ENCODE peak calls at places on chromosomes 4 and X, in nine cellular contexts. A is kidney, M is adrenal gland, Y is A549, F is aorta, D is colonic mucosa, K is fibroblast of lung, T is mammary epithelial cell, B is SJSA1. V is an unnamed sample. For H3K9me3, the result is how much of the 10 kb centered on the place peaks cover.

GRCh38 chrX:154714925-154715324 is 36.0 kb downstream of the GAB3 start:
- DNase-seq in T (no peak), K (no peak), D (peak), B (no peak), Y (peak), F (no peak), M (peak), A (no peak), V (no peak)

GRCh38 chr4:176001171-176002006 is 64.3 kb upstream of the WDR17 start:
- DNase-seq in K (peak), A (peak), M (peak), Y (peak), T (no peak), B (no peak), D (peak), F (no peak), V (peak)

GRCh38 chr4:122744229-122744628 is 11.7 kb downstream of the BBS12 start:
- DNase-seq in K (no peak), D (no peak), B (no peak), T (no peak), M (no peak), Y (peak), F (peak), A (no peak), V (no peak)

GRCh38 chr4:68385267-68385666 is 35.4 kb upstream of the YTHDC1 start:
- DNase-seq in K (no peak), A (no peak), F (no peak), B (no peak), Y (no peak), D (no peak), M (no peak), T (no peak), V (no peak)

GRCh38 chrX:38570396-38570795 is 9.1 kb downstream of the TSPAN7 start:
- DNase-seq in M (no peak), Y (peak), D (no peak), K (no peak), F (no peak), A (no peak), T (peak), B (no peak), V (no peak)

GRCh38 chr4:100547541-100548208 is 29.9 kb upstream of the EMCN start:
- DNase-seq in Y (no peak), T (no peak), D (no peak), F (no peak), A (no peak), K (no peak), M (no peak), B (no peak), V (no peak)

GRCh38 chrX:7927259-7928167 is at the start of gene PNPLA4:
- DNase-seq in T (peak), F (peak), A (peak), M (peak), D (peak), B (no peak), K (peak), Y (peak), V (peak)

GRCh38 chr4:19686456-19686855 is 565.2 kb upstream of the SLIT2 start:
- DNase-seq in B (no peak), K (no peak), Y (no peak), M (no peak), A (no peak), D (no peak), F (no peak), T (no peak), V (no peak)

GRCh38 chr4:18593297-18594002 is 571.9 kb upstream of the LCORL start:
- DNase-seq in D (peak), B (peak), F (no peak), K (peak), T (peak), Y (peak), A (no peak), M (peak), V (no peak)

GRCh38 chrX:3443186-3443585 is 96.7 kb upstream of the MXRA5 start:
- DNase-seq in Y (no peak), B (no peak), D (no peak), M (no peak), F (no peak), K (no peak), A (no peak), T (no peak), V (no peak)

GRCh38 chr4:38670939-38671593 is 7.1 kb downstream of the KLF3 start:
- DNase-seq in B (no peak), K (no peak), A (no peak), T (no peak), M (no peak), D (peak), Y (no peak), F (no peak), V (no peak)

GRCh38 chr4:96099031-96099430 is 259.1 kb downstream of the PDHA2 start:
- DNase-seq in T (no peak), Y (no peak), K (peak), F (no peak), B (no peak), D (no peak), A (no peak), M (no peak), V (no peak)

GRCh38 chrX:151722241-151722846 is 6.5 kb downstream of the FATE1 start:
- DNase-seq in D (peak), Y (peak), K (peak), T (no peak), B (no peak), M (no peak), A (peak), F (no peak), V (peak)

GRCh38 chr4:118215826-118216225 is 137.0 kb downstream of the PRSS12 start:
- DNase-seq in K (no peak), F (no peak), Y (no peak), T (no peak), B (no peak), M (no peak), A (no peak), D (no peak), V (no peak)

GRCh38 chrX:69133561-69134542 is 31.4 kb downstream of the PJA1 start:
- DNase-seq in Y (peak), M (peak), A (peak), F (no peak), D (peak), K (peak), T (peak), B (peak), V (no peak)

GRCh38 chr4:51909236-51909703 is 66.3 kb downstream of the DCUN1D4 start:
- DNase-seq in F (no peak), K (no peak), D (peak), M (no peak), T (no peak), B (no peak), Y (peak), A (no peak), V (no peak)

GRCh38 chr4:181443003-181443402 is 800.2 kb upstream of the TENM3 start:
- DNase-seq in K (no peak), T (no peak), B (no peak), A (no peak), D (no peak), F (no peak), Y (no peak), M (no peak), V (no peak)

GRCh38 chr4:83197555-83198235 is 83.2 kb upstream of the PLAC8 start:
- DNase-seq in F (peak), D (peak), Y (no peak), K (no peak), T (no peak), B (no peak), M (no peak), A (no peak), V (peak)

GRCh38 chrX:138982350-138982749 is 270.8 kb upstream of the FGF13 start:
- DNase-seq in M (no peak), D (no peak), K (no peak), T (no peak), B (no peak), A (no peak), Y (no peak), F (no peak), V (no peak)

GRCh38 chr4:1589098-1589497 is 95.0 kb downstream of the FAM53A start:
- DNase-seq in F (no peak), T (no peak), D (no peak), K (no peak), B (no peak), M (no peak), A (no peak), Y (no peak), V (no peak)
- H3K9me3 ChIP-seq in F (under half), T (under half), D (under half), K (under half), B (under half), M (under half), A (under half), Y (under half), V (under half)

GRCh38 chr4:137540356-137540755 is 8.1 kb upstream of the PCDH18 start:
- DNase-seq in D (no peak), F (no peak), K (no peak), A (no peak), T (no peak), B (no peak), M (no peak), Y (no peak), V (no peak)

GRCh38 chr4:137543650-137544049 is 11.4 kb upstream of the PCDH18 start:
- DNase-seq in B (no peak), D (no peak), M (no peak), K (no peak), Y (no peak), A (no peak), T (no peak), F (no peak), V (no peak)

GRCh38 chr4:137541866-137542648 is 9.8 kb upstream of the PCDH18 start:
- DNase-seq in K (peak), A (no peak), F (no peak), T (no peak), D (no peak), M (no peak), Y (no peak), B (no peak), V (no peak)

GRCh38 chr4:137543198-137543597 is 10.9 kb upstream of the PCDH18 start:
- DNase-seq in D (no peak), Y (no peak), A (no peak), K (no peak), M (no peak), F (no peak), B (no peak), T (no peak), V (no peak)

DNA sequence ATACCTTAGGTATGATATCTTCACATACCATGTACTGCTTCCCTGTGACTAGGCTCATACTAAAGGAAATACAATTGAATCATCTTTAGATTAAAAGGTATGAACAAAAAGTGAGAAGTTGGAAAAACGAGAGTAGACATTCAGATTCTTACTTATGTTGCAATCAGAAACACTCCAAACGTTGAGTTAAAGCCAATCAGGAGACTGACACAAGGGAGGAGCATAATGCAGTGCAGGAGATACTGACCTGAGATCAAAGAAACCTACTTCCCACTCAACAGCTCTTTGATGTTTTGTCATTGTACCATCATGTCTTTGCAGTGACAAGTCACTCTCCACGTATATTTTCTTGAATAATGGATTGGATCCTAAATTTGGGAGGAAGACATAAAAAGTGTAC is 8.9 kb upstream of the PCDH18 start:
- DNase-seq in Y (no peak), A (no peak), B (no peak), M (no peak), K (peak), T (no peak), F (no peak), D (no peak), V (no peak)
- H3K4me3 ChIP-seq in Y (no peak), A (no peak), B (no peak), M (peak), K (peak), T (no peak), F (no peak), D (no peak), V (no peak)

DNA sequence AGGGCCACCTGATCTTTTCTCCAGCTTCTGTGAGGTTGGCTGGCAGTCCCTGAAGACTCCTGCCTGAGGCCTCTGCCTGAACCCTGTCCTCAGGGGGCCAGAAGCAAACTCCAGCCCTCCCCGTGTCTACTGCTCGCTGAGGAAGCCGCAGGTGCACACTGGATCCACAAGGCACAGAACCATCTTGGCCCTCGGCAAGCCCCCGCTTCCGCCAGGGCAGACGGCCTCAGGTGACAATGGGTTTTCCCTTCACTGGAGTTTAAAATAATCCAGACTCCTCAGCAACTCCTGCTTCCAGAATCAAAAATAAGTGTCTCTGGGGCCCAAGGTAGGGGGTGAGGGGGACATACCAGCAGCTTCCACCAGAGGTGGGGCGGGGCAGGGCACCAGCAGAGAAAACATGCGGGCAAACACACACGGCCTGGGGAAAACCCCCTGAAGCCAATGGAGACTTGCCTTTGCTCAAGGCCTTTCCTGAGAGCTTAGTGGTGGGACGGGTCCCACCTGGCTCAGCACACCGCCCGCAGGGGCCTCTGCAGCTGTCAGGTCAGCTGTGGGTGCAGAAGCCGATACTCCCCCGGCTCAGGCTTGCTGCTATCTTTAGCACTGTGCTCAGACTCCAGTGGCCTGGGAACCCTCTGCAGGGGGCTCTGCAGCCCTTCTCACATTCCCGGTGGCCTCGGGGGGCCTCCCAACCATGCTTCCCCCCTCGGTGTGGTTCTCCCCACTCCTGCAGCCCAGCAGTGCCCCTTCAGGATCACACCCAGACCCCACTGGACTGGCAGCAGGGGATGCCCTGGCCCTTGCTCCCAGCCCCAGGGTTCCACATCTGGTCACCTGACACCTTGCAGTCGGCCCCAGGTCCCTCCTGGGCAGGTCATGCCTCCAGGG is 1.9 kb downstream of the MYL5 start:
- DNase-seq in M (no peak), F (peak), K (no peak), D (no peak), Y (no peak), T (no peak), A (peak), B (no peak), V (no peak)
- H3K27ac ChIP-seq in M (no peak), F (no peak), K (no peak), D (no peak), Y (no peak), T (no peak), A (no peak), B (no peak), V (no peak)

GRCh38 chrX:70497026-70497425 is 52.4 kb downstream of the DLG3 start:
- DNase-seq in B (no peak), M (no peak), T (no peak), A (no peak), K (no peak), Y (no peak), F (no peak), D (no peak), V (no peak)
- H3K9me3 ChIP-seq in B (under half), M (under half), T (under half), A (under half), K (under half), Y (under half), F (under half), D (under half), V (under half)

GRCh38 chrX:83829874-83830273 is 31.1 kb upstream of the CYLC1 start:
- DNase-seq in F (no peak), D (no peak), K (no peak), M (no peak), B (no peak), T (no peak), Y (no peak), A (no peak), V (no peak)
- H3K4me3 ChIP-seq in F (no peak), D (no peak), K (no peak), M (no peak), B (no peak), T (no peak), Y (no peak), A (no peak), V (no peak)

GRCh38 chr4:182449186-182449880 is 206.1 kb downstream of the TENM3 start:
- DNase-seq in B (peak), Y (peak), D (peak), K (peak), T (peak), M (peak), A (no peak), F (no peak), V (no peak)
- H3K27ac ChIP-seq in B (no peak), Y (peak), D (no peak), K (no peak), T (peak), M (peak), A (no peak), F (no peak), V (no peak)

GRCh38 chr4:31294655-31295054 is 574.5 kb downstream of the PCDH7 start:
- DNase-seq in D (no peak), K (no peak), F (no peak), A (no peak), B (no peak), T (no peak), M (no peak), Y (no peak), V (no peak)

GRCh38 chr4:31295081-31295480 is 574.9 kb downstream of the PCDH7 start:
- DNase-seq in D (no peak), F (no peak), Y (no peak), K (peak), M (no peak), B (no peak), T (no peak), A (no peak), V (no peak)

GRCh38 chr4:31298737-31299136 is 578.6 kb downstream of the PCDH7 start:
- DNase-seq in T (no peak), A (no peak), Y (no peak), D (no peak), M (no peak), K (no peak), B (no peak), F (no peak), V (no peak)
- H3K9me3 ChIP-seq in T (under half), A (under half), Y (under half), D (under half), M (under half), K (under half), B (under half), F (under half), V (under half)

DNA sequence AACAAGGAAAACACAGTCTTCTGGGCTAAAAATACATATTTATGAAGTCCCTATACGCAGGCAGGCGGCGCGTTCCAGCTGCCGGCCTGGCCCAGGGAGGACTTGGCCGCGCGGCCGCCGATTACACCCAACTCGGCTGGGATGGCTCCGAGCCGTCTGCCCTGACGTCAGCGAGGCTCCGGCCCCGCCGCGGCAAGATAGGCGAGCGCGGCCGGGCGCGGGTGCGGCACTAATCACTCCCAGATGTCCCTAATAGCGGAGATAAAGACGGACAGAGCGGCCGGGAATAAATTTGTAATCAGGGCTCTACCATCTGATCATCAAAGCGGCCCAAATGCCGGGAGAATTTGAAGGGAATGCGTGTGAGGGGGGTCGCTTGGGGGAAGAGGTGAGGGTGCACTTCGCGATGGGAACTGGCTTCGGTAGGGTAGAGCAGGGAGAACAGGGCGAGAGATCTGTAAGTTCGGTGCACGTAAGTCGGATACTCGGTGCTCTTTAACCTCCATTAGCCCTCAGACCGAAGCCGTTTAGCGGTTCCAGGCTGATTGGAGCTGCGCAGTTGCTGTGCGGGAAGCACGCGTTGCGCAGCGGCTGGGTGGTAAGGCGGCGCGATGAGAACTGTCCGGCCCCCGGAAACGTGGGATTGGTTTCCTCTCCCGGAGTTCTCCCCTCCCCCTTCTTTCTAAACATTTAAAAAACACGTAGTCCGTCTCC is 7.7 kb downstream of the HAND2 start:
- DNase-seq in D (peak), B (no peak), F (peak), Y (no peak), T (no peak), A (peak), K (peak), M (peak), V (peak)
- H3K4me3 ChIP-seq in D (peak), B (peak), F (peak), Y (no peak), T (peak), A (peak), K (peak), M (peak), V (peak)

GRCh38 chr4:123802082-123802658 is 405.6 kb downstream of the SPRY1 start:
- DNase-seq in M (no peak), K (no peak), F (no peak), T (no peak), D (no peak), B (no peak), Y (no peak), A (no peak), V (no peak)

GRCh38 chr4:123807187-123807586 is 410.6 kb downstream of the SPRY1 start:
- DNase-seq in K (no peak), F (no peak), A (no peak), Y (no peak), D (no peak), T (no peak), B (no peak), M (no peak), V (no peak)

GRCh38 chr4:123804171-123804721 is 407.7 kb downstream of the SPRY1 start:
- DNase-seq in K (no peak), F (no peak), T (no peak), B (no peak), Y (no peak), D (no peak), A (no peak), M (peak), V (no peak)

GRCh38 chr4:123806057-123806456 is 409.5 kb downstream of the SPRY1 start:
- DNase-seq in D (no peak), T (no peak), F (no peak), K (no peak), Y (no peak), M (no peak), B (no peak), A (no peak), V (no peak)

DNA sequence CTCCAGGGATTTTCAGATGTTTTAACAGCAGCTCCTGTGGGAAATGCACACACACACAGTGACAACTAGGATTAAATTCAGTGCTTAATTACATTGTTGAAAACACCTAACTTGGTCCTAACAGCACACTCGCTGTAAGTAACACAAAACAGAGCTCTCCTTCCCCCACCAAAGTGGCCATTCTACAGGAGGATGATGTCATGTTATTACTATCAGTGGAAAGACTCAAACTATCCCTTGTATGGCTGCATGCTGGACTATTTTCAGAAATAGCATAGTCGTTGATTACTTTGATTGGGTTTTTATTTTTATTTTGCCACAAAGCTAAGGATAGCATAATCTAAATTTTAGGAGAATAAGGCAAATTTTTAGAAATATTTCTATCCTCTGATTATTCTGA is 406.3 kb downstream of the SPRY1 start:
- DNase-seq in D (no peak), A (no peak), F (no peak), Y (no peak), T (no peak), K (no peak), M (no peak), B (no peak), V (no peak)
- H3K27ac ChIP-seq in D (no peak), A (no peak), F (no peak), Y (no peak), T (no peak), K (no peak), M (no peak), B (no peak), V (peak)

GRCh38 chr4:386708-387105 is 49.1 kb downstream of the ZNF141 start:
- DNase-seq in M (no peak), B (no peak), F (no peak), D (no peak), Y (no peak), K (no peak), T (no peak), A (no peak), V (no peak)
- H3K9me3 ChIP-seq in M (under half), B (under half), F (under half), D (under half), Y (under half), K (under half), T (under half), A (under half), V (half or more)

V was measured in heart left ventricle.